ENCODE peak calls at places on chromosomes 4 and X, in five cellular contexts. One of them, this sample, is unnamed.

GRCh38 chr4:38867478-38868054 is at the start of gene FAM114A1:
- DNase-seq in HFF-Myc: no peak
- DNase-seq in breast epithelium: peak
- DNase-seq in GM12865: peak
- DNase-seq in epithelial cell of esophagus: peak
- DNase-seq in this sample: peak

GRCh38 chr4:40367451-40367850 is 32.3 kb downstream of the CHRNA9 start:
- DNase-seq in breast epithelium: peak
- DNase-seq in GM12865: no peak
- DNase-seq in HFF-Myc: no peak
- DNase-seq in epithelial cell of esophagus: no peak
- DNase-seq in this sample: no peak

GRCh38 chrX:22097295-22097694 is 65.2 kb downstream of the PHEX start:
- DNase-seq in breast epithelium: no peak
- DNase-seq in HFF-Myc: peak
- DNase-seq in epithelial cell of esophagus: peak
- DNase-seq in GM12865: no peak
- DNase-seq in this sample: no peak

GRCh38 chrX:12978205-12979010 is 3.5 kb downstream of the TMSB4X start:
- DNase-seq in breast epithelium: peak
- DNase-seq in HFF-Myc: no peak
- DNase-seq in GM12865: peak
- DNase-seq in epithelial cell of esophagus: peak
- DNase-seq in this sample: no peak

GRCh38 chrX:64894454-64895038 is 81.7 kb downstream of the ZC4H2 start:
- DNase-seq in HFF-Myc: no peak
- DNase-seq in epithelial cell of esophagus: peak
- DNase-seq in breast epithelium: no peak
- DNase-seq in GM12865: peak
- DNase-seq in this sample: no peak

GRCh38 chr4:184473515-184474260 is 662 bp downstream of the IRF2 start:
- DNase-seq in GM12865: peak
- DNase-seq in breast epithelium: peak
- DNase-seq in epithelial cell of esophagus: peak
- DNase-seq in HFF-Myc: no peak
- DNase-seq in this sample: no peak

GRCh38 chr4:139849219-139849618 is 183.6 kb downstream of the MGST2 start:
- DNase-seq in HFF-Myc: no peak
- DNase-seq in epithelial cell of esophagus: peak
- DNase-seq in GM12865: no peak
- DNase-seq in breast epithelium: no peak
- DNase-seq in this sample: no peak

GRCh38 chrX:107562482-107562881 is 65.8 kb upstream of the PRPS1 start:
- DNase-seq in GM12865: no peak
- DNase-seq in HFF-Myc: no peak
- DNase-seq in epithelial cell of esophagus: peak
- DNase-seq in breast epithelium: no peak
- DNase-seq in this sample: no peak

GRCh38 chr4:23680616-23681518 is 209.0 kb downstream of the PPARGC1A start:
- DNase-seq in HFF-Myc: no peak
- DNase-seq in breast epithelium: no peak
- DNase-seq in epithelial cell of esophagus: no peak
- DNase-seq in GM12865: no peak
- DNase-seq in this sample: no peak

GRCh38 chrX:23919706-23920320 is 12.0 kb downstream of the CXorf58 start:
- DNase-seq in HFF-Myc: no peak
- DNase-seq in breast epithelium: no peak
- DNase-seq in epithelial cell of esophagus: no peak
- DNase-seq in GM12865: no peak
- DNase-seq in this sample: no peak

GRCh38 chrX:26788402-26788998 is 572.5 kb downstream of the MAGEB5 start:
- DNase-seq in HFF-Myc: no peak
- DNase-seq in breast epithelium: no peak
- DNase-seq in GM12865: no peak
- DNase-seq in epithelial cell of esophagus: peak
- DNase-seq in this sample: no peak

GRCh38 chrX:87265518-87265917 is 252.1 kb upstream of the KLHL4 start:
- DNase-seq in GM12865: no peak
- DNase-seq in breast epithelium: no peak
- DNase-seq in epithelial cell of esophagus: peak
- DNase-seq in HFF-Myc: no peak
- DNase-seq in this sample: no peak

GRCh38 chrX:23742693-23743622 is at the start of gene ACOT9:
- DNase-seq in epithelial cell of esophagus: peak
- DNase-seq in HFF-Myc: peak
- DNase-seq in GM12865: peak
- DNase-seq in breast epithelium: peak
- DNase-seq in this sample: peak

GRCh38 chr4:36709986-36710385 is 428.6 kb downstream of the DTHD1 start:
- DNase-seq in GM12865: no peak
- DNase-seq in breast epithelium: no peak
- DNase-seq in epithelial cell of esophagus: no peak
- DNase-seq in HFF-Myc: no peak
- DNase-seq in this sample: no peak

GRCh38 chrX:118167361-118167760 is 50.8 kb upstream of the KLHL13 start:
- DNase-seq in breast epithelium: no peak
- DNase-seq in epithelial cell of esophagus: no peak
- DNase-seq in GM12865: no peak
- DNase-seq in HFF-Myc: no peak
- DNase-seq in this sample: no peak

GRCh38 chr4:186554890-186555827 is at the start of gene MTNR1A:
- DNase-seq in HFF-Myc: no peak
- DNase-seq in epithelial cell of esophagus: peak
- DNase-seq in breast epithelium: no peak
- DNase-seq in GM12865: no peak
- DNase-seq in this sample: no peak

GRCh38 chrX:73262991-73263390 is 48.3 kb upstream of the NAP1L2 start:
- DNase-seq in breast epithelium: no peak
- DNase-seq in HFF-Myc: no peak
- DNase-seq in epithelial cell of esophagus: peak
- DNase-seq in GM12865: peak
- DNase-seq in this sample: no peak

GRCh38 chr4:18291981-18292380 is 270.4 kb upstream of the LCORL start:
- DNase-seq in GM12865: no peak
- DNase-seq in epithelial cell of esophagus: no peak
- DNase-seq in breast epithelium: no peak
- DNase-seq in HFF-Myc: no peak
- DNase-seq in this sample: no peak

GRCh38 chr4:32991663-32992062 is 2271.5 kb downstream of the PCDH7 start:
- DNase-seq in breast epithelium: no peak
- DNase-seq in GM12865: no peak
- DNase-seq in epithelial cell of esophagus: peak
- DNase-seq in HFF-Myc: no peak
- DNase-seq in this sample: no peak

GRCh38 chrX:64570204-64570603 is 175.0 kb upstream of the MTMR8 start:
- DNase-seq in epithelial cell of esophagus: peak
- DNase-seq in GM12865: no peak
- DNase-seq in breast epithelium: no peak
- DNase-seq in HFF-Myc: no peak
- DNase-seq in this sample: no peak

GRCh38 chrX:153944140-153944799 is at the start of gene RENBP:
- DNase-seq in GM12865: no peak
- DNase-seq in epithelial cell of esophagus: no peak
- DNase-seq in HFF-Myc: no peak
- DNase-seq in breast epithelium: no peak
- DNase-seq in this sample: no peak

GRCh38 chrX:11304829-11305228 is 11.6 kb downstream of the AMELX start:
- DNase-seq in GM12865: no peak
- DNase-seq in HFF-Myc: no peak
- DNase-seq in epithelial cell of esophagus: no peak
- DNase-seq in breast epithelium: no peak
- DNase-seq in this sample: no peak

GRCh38 chr4:140085062-140085622 is 68.8 kb downstream of the MAML3 start:
- DNase-seq in breast epithelium: no peak
- DNase-seq in epithelial cell of esophagus: no peak
- DNase-seq in HFF-Myc: no peak
- DNase-seq in GM12865: no peak
- DNase-seq in this sample: no peak

GRCh38 chrX:72146527-72146926 is 14.8 kb upstream of the RTL5 start:
- DNase-seq in GM12865: no peak
- DNase-seq in HFF-Myc: no peak
- DNase-seq in epithelial cell of esophagus: no peak
- DNase-seq in breast epithelium: no peak
- DNase-seq in this sample: no peak

GRCh38 chrX:85851418-85851817 is 195.9 kb downstream of the CHM start:
- DNase-seq in breast epithelium: no peak
- DNase-seq in GM12865: peak
- DNase-seq in HFF-Myc: no peak
- DNase-seq in epithelial cell of esophagus: peak
- DNase-seq in this sample: no peak

GRCh38 chr4:141425124-141425523 is 204.4 kb downstream of the ZNF330 start:
- DNase-seq in HFF-Myc: no peak
- DNase-seq in breast epithelium: no peak
- DNase-seq in epithelial cell of esophagus: peak
- DNase-seq in GM12865: no peak
- DNase-seq in this sample: no peak

GRCh38 chr4:2745981-2746806 is 9.9 kb downstream of the TNIP2 start:
- DNase-seq in HFF-Myc: no peak
- DNase-seq in GM12865: peak
- DNase-seq in epithelial cell of esophagus: peak
- DNase-seq in breast epithelium: no peak
- DNase-seq in this sample: peak

GRCh38 chrX:136608295-136608933 is 39.5 kb upstream of the CD40LG start:
- DNase-seq in breast epithelium: no peak
- DNase-seq in HFF-Myc: no peak
- DNase-seq in epithelial cell of esophagus: peak
- DNase-seq in GM12865: peak
- DNase-seq in this sample: no peak

DNA sequence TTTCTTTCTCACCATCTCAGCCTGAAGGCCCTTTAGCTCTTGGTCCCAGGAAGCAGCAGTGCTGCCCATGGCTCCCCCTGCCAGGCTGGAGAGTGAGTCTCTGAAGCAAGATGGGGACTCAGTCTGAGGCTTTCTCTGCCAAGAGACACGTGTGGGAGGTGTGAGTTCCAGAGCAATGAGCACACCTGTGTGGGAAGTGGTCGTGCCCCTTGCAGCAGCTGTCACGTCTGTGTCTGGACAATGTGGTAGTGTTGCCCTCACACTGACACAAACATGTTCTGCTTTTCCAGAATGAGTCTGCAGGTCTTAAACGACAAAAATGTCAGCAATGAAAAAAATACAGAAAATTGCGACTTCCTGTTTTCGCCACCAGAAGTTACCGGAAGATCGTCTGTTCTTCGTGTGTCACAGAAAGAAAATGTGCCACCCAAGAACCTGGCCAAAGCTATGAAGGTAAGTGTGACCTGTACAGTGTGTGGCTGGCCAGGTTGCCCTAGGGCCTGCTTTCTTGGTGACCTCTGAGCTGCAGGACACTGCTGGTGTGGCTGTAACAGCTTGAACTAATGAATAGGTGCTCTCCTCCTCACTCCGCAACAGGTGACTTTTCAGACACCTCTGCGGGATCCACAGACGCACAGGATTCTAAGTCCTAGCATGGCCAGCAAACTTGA is 1.9 kb downstream of the TACC3 start:
- DNase-seq in epithelial cell of esophagus: no peak
- DNase-seq in GM12865: peak
- DNase-seq in HFF-Myc: no peak
- DNase-seq in breast epithelium: no peak
- DNase-seq in this sample: no peak
- H3K4me3 ChIP-seq in epithelial cell of esophagus: no peak
- H3K4me3 ChIP-seq in GM12865: peak
- H3K4me3 ChIP-seq in HFF-Myc: peak
- H3K4me3 ChIP-seq in breast epithelium: no peak
- H3K4me3 ChIP-seq in this sample: peak

DNA sequence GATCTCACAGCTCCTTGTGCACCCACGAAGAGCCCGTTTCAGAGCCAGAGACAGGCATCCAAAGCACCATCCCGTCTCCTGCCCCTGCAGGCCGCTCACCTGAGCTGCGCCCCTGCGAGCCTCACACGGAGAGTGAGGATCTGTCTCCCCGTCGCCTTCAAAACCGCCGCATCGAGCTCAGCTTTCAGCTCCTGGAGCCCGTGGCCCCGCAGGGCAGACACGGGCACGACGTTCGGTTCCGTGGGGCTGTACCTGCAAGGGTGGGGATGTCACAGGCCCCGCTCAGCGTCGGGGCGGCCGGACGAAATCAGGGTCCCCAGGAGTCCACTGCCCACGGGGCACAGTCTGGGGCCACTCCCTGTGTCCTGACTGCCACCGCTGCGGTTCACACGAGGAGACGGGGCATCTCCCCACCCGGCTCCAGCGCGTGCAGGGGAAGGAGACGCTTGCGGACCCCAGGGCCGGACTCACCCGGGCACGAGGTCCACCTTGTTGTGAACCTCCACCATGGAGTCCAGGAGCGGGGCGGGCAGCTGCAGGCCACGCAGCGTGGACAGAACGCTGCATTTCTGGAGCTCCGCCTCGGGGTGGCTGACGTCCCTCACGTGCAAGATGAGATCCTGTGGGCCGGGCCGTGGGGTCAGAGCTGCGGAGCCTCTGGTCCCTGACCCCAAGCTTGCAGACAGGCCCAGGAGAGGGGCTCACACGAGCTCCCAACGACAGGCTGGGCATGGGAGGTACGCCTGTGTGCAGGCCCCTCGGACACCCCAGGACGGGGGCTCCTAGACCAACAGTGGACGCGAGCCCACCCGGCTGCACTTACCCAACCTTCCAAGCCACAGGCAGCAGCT is 11.1 kb downstream of the GTPBP6 start:
- DNase-seq in breast epithelium: no peak
- DNase-seq in HFF-Myc: no peak
- DNase-seq in epithelial cell of esophagus: no peak
- DNase-seq in GM12865: no peak
- DNase-seq in this sample: no peak
- TF ChIP-seq CTCF in breast epithelium: no peak
- TF ChIP-seq CTCF in HFF-Myc: no peak
- TF ChIP-seq CTCF in epithelial cell of esophagus: no peak
- TF ChIP-seq CTCF in GM12865: no peak
- TF ChIP-seq CTCF in this sample: no peak

GRCh38 chr4:163344147-163345050 is 707 bp downstream of the NPY5R start:
- DNase-seq in breast epithelium: no peak
- DNase-seq in HFF-Myc: no peak
- DNase-seq in GM12865: no peak
- DNase-seq in epithelial cell of esophagus: no peak
- DNase-seq in this sample: no peak
- H3K4me3 ChIP-seq in breast epithelium: peak
- H3K4me3 ChIP-seq in HFF-Myc: no peak
- H3K4me3 ChIP-seq in GM12865: no peak
- H3K4me3 ChIP-seq in epithelial cell of esophagus: peak
- H3K4me3 ChIP-seq in this sample: peak

GRCh38 chrX:100829730-100830129 is 9.5 kb downstream of the CSTF2 start:
- DNase-seq in GM12865: peak
- DNase-seq in epithelial cell of esophagus: peak
- DNase-seq in HFF-Myc: no peak
- DNase-seq in breast epithelium: no peak
- DNase-seq in this sample: no peak
- TF ChIP-seq CTCF in GM12865: no peak
- TF ChIP-seq CTCF in epithelial cell of esophagus: no peak
- TF ChIP-seq CTCF in HFF-Myc: no peak
- TF ChIP-seq CTCF in breast epithelium: no peak
- TF ChIP-seq CTCF in this sample: no peak

This sample was measured in coronary artery.